ENCODE peak calls at places on chromosome 17, in eight cellular contexts. M is GM03348, L is T-helper 1 cell, T is GM12878, Z is pulmonary artery endothelial cell, R is NCI-H460, G is BE2C, S is iris pigment epithelial cell. F is an unnamed sample.

GRCh38 chr17:49567871-49568694 is 7.6 kb upstream of the NXPH3 start:
- DNase-seq in M (peak; percentile 86), L (peak; percentile 62), T (no peak), Z (peak; percentile 48), R (peak; percentile 81), G (peak; percentile 92), S (peak; percentile 63), F (peak; percentile 90)

GRCh38 chr17:74825952-74826713 is 33.6 kb downstream of the GRIN2C start:
- DNase-seq in M (no peak), L (no peak), T (no peak), Z (no peak), R (no peak), G (no peak), S (no peak), F (no peak)

GRCh38 chr17:68391561-68392268 is 65.6 kb downstream of the WIPI1 start:
- DNase-seq in M (no peak), L (no peak), T (no peak), Z (no peak), R (no peak), G (no peak), S (no peak), F (no peak)

GRCh38 chr17:57294629-57295501 is 38.5 kb downstream of the MSI2 start:
- DNase-seq in M (no peak), L (no peak), T (no peak), Z (no peak), R (no peak), G (peak; percentile 30), S (peak; percentile 61), F (peak; percentile 61)

GRCh38 chr17:75069783-75070182 is 18.0 kb upstream of the SLC16A5 start:
- DNase-seq in M (peak; percentile 63), L (no peak), T (no peak), Z (no peak), R (peak; percentile 47), G (no peak), S (no peak), F (peak; percentile 74)

GRCh38 chr17:82985973-82986372 is 93.4 kb upstream of the METRNL start:
- DNase-seq in M (no peak), L (peak; percentile 64), T (no peak), Z (no peak), R (no peak), G (peak; percentile 39), S (peak; percentile 34), F (no peak)

GRCh38 chr17:1629647-1630310 is 1.1 kb upstream of the SLC43A2 start:
- DNase-seq in M (peak; percentile 72), L (peak; percentile 53), T (no peak), Z (no peak), R (peak; percentile 24), G (peak; percentile 33), S (peak; percentile 33), F (peak; percentile 59)

GRCh38 chr17:40348562-40349476 is 15.7 kb downstream of the GJD3 start:
- DNase-seq in M (no peak), L (no peak), T (no peak), Z (no peak), R (no peak), G (peak; percentile 51), S (peak; percentile 48), F (no peak)

GRCh38 chr17:9905902-9906301 is 831 bp upstream of the RCVRN start:
- DNase-seq in M (peak; percentile 77), L (no peak), T (no peak), Z (no peak), R (peak; percentile 26), G (no peak), S (peak; percentile 25), F (peak; percentile 39)

F was measured in HTR-8/SVneo.